ENCODE peak calls at places on chromosomes 6 and 20, in four cellular contexts. One of them, this sample, is unnamed.

GRCh38 chr6:18118330-18118729 is 4.1 kb downstream of the NHLRC1 start:
- DNase-seq in SK-N-SH: no peak
- DNase-seq in pancreas: no peak
- DNase-seq in CD4-positive, alpha-beta T cell: no peak
- DNase-seq in this sample: no peak

GRCh38 chr6:63066053-63066704 is 145.1 kb upstream of the FKBP1C start:
- DNase-seq in SK-N-SH: no peak
- DNase-seq in pancreas: no peak
- DNase-seq in CD4-positive, alpha-beta T cell: no peak
- DNase-seq in this sample: no peak

GRCh38 chr20:34689486-34689885 is 12.6 kb upstream of the PIGU start:
- DNase-seq in SK-N-SH: no peak
- DNase-seq in pancreas: no peak
- DNase-seq in CD4-positive, alpha-beta T cell: no peak
- DNase-seq in this sample: no peak

GRCh38 chr6:159862103-159862502 is 28.7 kb upstream of the MAS1 start:
- DNase-seq in SK-N-SH: no peak
- DNase-seq in pancreas: no peak
- DNase-seq in CD4-positive, alpha-beta T cell: no peak
- DNase-seq in this sample: no peak

GRCh38 chr6:126204598-126204997 is 135.3 kb upstream of the CENPW start:
- DNase-seq in SK-N-SH: no peak
- DNase-seq in pancreas: no peak
- DNase-seq in CD4-positive, alpha-beta T cell: no peak
- DNase-seq in this sample: no peak

GRCh38 chr6:3884007-3884745 is 35.0 kb downstream of the FAM50B start:
- DNase-seq in SK-N-SH: no peak
- DNase-seq in pancreas: no peak
- DNase-seq in CD4-positive, alpha-beta T cell: no peak
- DNase-seq in this sample: no peak

GRCh38 chr6:109944448-109944847 is 33.7 kb upstream of the GPR6 start:
- DNase-seq in SK-N-SH: no peak
- DNase-seq in pancreas: no peak
- DNase-seq in CD4-positive, alpha-beta T cell: no peak
- DNase-seq in this sample: no peak

GRCh38 chr6:56962451-56962850 is 7.5 kb downstream of the BEND6 start:
- DNase-seq in SK-N-SH: no peak
- DNase-seq in pancreas: no peak
- DNase-seq in CD4-positive, alpha-beta T cell: no peak
- DNase-seq in this sample: no peak

GRCh38 chr20:13525225-13525940 is 113.3 kb downstream of the TASP1 start:
- DNase-seq in SK-N-SH: no peak
- DNase-seq in pancreas: no peak
- DNase-seq in CD4-positive, alpha-beta T cell: no peak
- DNase-seq in this sample: no peak

GRCh38 chr6:137870744-137871247 is 3.7 kb downstream of the TNFAIP3 start:
- DNase-seq in SK-N-SH: no peak
- DNase-seq in pancreas: no peak
- DNase-seq in CD4-positive, alpha-beta T cell: no peak
- DNase-seq in this sample: no peak

GRCh38 chr6:117270121-117270959 is 5.0 kb downstream of the VGLL2 start:
- DNase-seq in SK-N-SH: peak; percentile 27
- DNase-seq in pancreas: peak; percentile 69
- DNase-seq in CD4-positive, alpha-beta T cell: no peak
- DNase-seq in this sample: no peak

GRCh38 chr6:84282566-84282965 is 55.1 kb upstream of the CEP162 start:
- DNase-seq in SK-N-SH: no peak
- DNase-seq in pancreas: no peak
- DNase-seq in CD4-positive, alpha-beta T cell: no peak
- DNase-seq in this sample: no peak

GRCh38 chr6:136761227-136761922 is 30.9 kb downstream of the MAP3K5 start:
- DNase-seq in SK-N-SH: peak; percentile 39
- DNase-seq in pancreas: no peak
- DNase-seq in CD4-positive, alpha-beta T cell: no peak
- DNase-seq in this sample: no peak

GRCh38 chr6:132084811-132085509 is 133.8 kb upstream of the CCN2 start:
- DNase-seq in SK-N-SH: no peak
- DNase-seq in pancreas: no peak
- DNase-seq in CD4-positive, alpha-beta T cell: no peak
- DNase-seq in this sample: no peak

GRCh38 chr6:29451471-29452193 is 5.2 kb downstream of the OR11A1 start:
- DNase-seq in SK-N-SH: no peak
- DNase-seq in pancreas: no peak
- DNase-seq in CD4-positive, alpha-beta T cell: no peak
- DNase-seq in this sample: no peak

GRCh38 chr6:125508793-125509192 is 207.0 kb upstream of the HDDC2 start:
- DNase-seq in SK-N-SH: no peak
- DNase-seq in pancreas: no peak
- DNase-seq in CD4-positive, alpha-beta T cell: no peak
- DNase-seq in this sample: no peak

GRCh38 chr6:41454189-41454789 is 91.9 kb upstream of the FOXP4 start:
- DNase-seq in SK-N-SH: no peak
- DNase-seq in pancreas: no peak
- DNase-seq in CD4-positive, alpha-beta T cell: no peak
- DNase-seq in this sample: no peak

GRCh38 chr6:107879912-107880311 is 55.8 kb upstream of the SCML4 start:
- DNase-seq in SK-N-SH: no peak
- DNase-seq in pancreas: no peak
- DNase-seq in CD4-positive, alpha-beta T cell: no peak
- DNase-seq in this sample: no peak

GRCh38 chr6:36839819-36840379 is 655 bp upstream of the CPNE5 start:
- DNase-seq in SK-N-SH: peak; percentile 87
- DNase-seq in pancreas: peak; percentile 77
- DNase-seq in CD4-positive, alpha-beta T cell: peak; percentile 46
- DNase-seq in this sample: peak; percentile 15

GRCh38 chr20:16922834-16923233 is 174.7 kb downstream of the OTOR start:
- DNase-seq in SK-N-SH: no peak
- DNase-seq in pancreas: no peak
- DNase-seq in CD4-positive, alpha-beta T cell: no peak
- DNase-seq in this sample: no peak

GRCh38 chr20:689348-689747 is 13.7 kb upstream of the SCRT2 start:
- DNase-seq in SK-N-SH: no peak
- DNase-seq in pancreas: no peak
- DNase-seq in CD4-positive, alpha-beta T cell: no peak
- DNase-seq in this sample: no peak

GRCh38 chr20:21521596-21522478 is 8.0 kb upstream of the NKX2-2 start:
- DNase-seq in SK-N-SH: peak; percentile 30
- DNase-seq in pancreas: no peak
- DNase-seq in CD4-positive, alpha-beta T cell: no peak
- DNase-seq in this sample: no peak

GRCh38 chr6:87723727-87724078 is 21.7 kb upstream of the AKIRIN2 start:
- DNase-seq in SK-N-SH: no peak
- DNase-seq in pancreas: no peak
- DNase-seq in CD4-positive, alpha-beta T cell: no peak
- DNase-seq in this sample: no peak

GRCh38 chr6:140475086-140475485 is 1100.6 kb upstream of the CITED2 start:
- DNase-seq in SK-N-SH: no peak
- DNase-seq in pancreas: no peak
- DNase-seq in CD4-positive, alpha-beta T cell: no peak
- DNase-seq in this sample: no peak

GRCh38 chr6:152360016-152360415 is 277.1 kb downstream of the SYNE1 start:
- DNase-seq in SK-N-SH: no peak
- DNase-seq in pancreas: no peak
- DNase-seq in CD4-positive, alpha-beta T cell: no peak
- DNase-seq in this sample: no peak

GRCh38 chr20:58555078-58555765 is 40.0 kb upstream of the APCDD1L start:
- DNase-seq in SK-N-SH: no peak
- DNase-seq in pancreas: no peak
- DNase-seq in CD4-positive, alpha-beta T cell: no peak
- DNase-seq in this sample: no peak

GRCh38 chr6:69795469-69796080 is 1.2 kb downstream of the LMBRD1 start:
- DNase-seq in SK-N-SH: peak; percentile 8
- DNase-seq in pancreas: no peak
- DNase-seq in CD4-positive, alpha-beta T cell: no peak
- DNase-seq in this sample: no peak

GRCh38 chr6:140264451-140264850 is 890.0 kb upstream of the CITED2 start:
- DNase-seq in SK-N-SH: no peak
- DNase-seq in pancreas: no peak
- DNase-seq in CD4-positive, alpha-beta T cell: no peak
- DNase-seq in this sample: no peak

GRCh38 chr20:19211661-19212523 is 550 bp upstream of the SLC24A3 start:
- DNase-seq in SK-N-SH: peak; percentile 30
- DNase-seq in pancreas: peak; percentile 68
- DNase-seq in CD4-positive, alpha-beta T cell: no peak
- DNase-seq in this sample: no peak

GRCh38 chr6:129368970-129369369 is 341.0 kb downstream of the ARHGAP18 start:
- DNase-seq in SK-N-SH: no peak
- DNase-seq in pancreas: no peak
- DNase-seq in CD4-positive, alpha-beta T cell: no peak
- DNase-seq in this sample: no peak

GRCh38 chr6:148528292-148528691 is 185.7 kb downstream of the SASH1 start:
- DNase-seq in SK-N-SH: no peak
- DNase-seq in pancreas: no peak
- DNase-seq in CD4-positive, alpha-beta T cell: no peak
- DNase-seq in this sample: no peak

GRCh38 chr6:34459899-34460593 is 5.8 kb upstream of the PACSIN1 start:
- DNase-seq in SK-N-SH: peak; percentile 63
- DNase-seq in pancreas: no peak
- DNase-seq in CD4-positive, alpha-beta T cell: no peak
- DNase-seq in this sample: peak; percentile 62

GRCh38 chr6:167399051-167399387 is 74.1 kb downstream of the TTLL2 start:
- DNase-seq in SK-N-SH: no peak
- DNase-seq in pancreas: no peak
- DNase-seq in CD4-positive, alpha-beta T cell: no peak
- DNase-seq in this sample: no peak

GRCh38 chr6:138598562-138599173 is 99.4 kb upstream of the NHSL1 start:
- DNase-seq in SK-N-SH: no peak
- DNase-seq in pancreas: no peak
- DNase-seq in CD4-positive, alpha-beta T cell: no peak
- DNase-seq in this sample: no peak

DNA sequence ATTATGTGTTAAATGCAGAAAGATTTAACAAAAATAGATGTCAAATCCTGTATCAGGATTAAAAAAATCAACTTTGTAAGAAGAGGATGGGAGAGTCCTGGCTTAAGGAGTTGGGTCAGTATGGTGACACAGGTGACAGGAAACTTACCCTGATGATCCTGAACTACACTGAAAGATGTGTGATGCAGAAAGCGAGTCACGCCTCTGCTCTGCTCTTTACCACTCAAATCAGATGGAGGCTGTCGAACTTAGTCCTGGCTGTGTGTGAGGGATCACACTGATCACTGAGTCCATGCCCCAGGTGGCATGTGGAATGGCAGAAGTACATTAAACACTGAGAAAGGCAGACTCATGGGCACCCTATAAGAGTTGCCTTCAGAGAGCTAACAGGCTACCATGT is 92.9 kb downstream of the GJA10 start:
- DNase-seq in SK-N-SH: no peak
- DNase-seq in pancreas: no peak
- DNase-seq in CD4-positive, alpha-beta T cell: no peak
- DNase-seq in this sample: no peak
- H3K27ac ChIP-seq in SK-N-SH: peak overlapping the region; percentile 91
- H3K27ac ChIP-seq in pancreas: no peak overlapping the region
- H3K27ac ChIP-seq in CD4-positive, alpha-beta T cell: no peak overlapping the region
- H3K27ac ChIP-seq in this sample: no peak overlapping the region

GRCh38 chr20:49799698-49800097 is 12.9 kb upstream of the SLC9A8 start:
- DNase-seq in SK-N-SH: no peak
- DNase-seq in pancreas: no peak
- DNase-seq in CD4-positive, alpha-beta T cell: no peak
- DNase-seq in this sample: peak; percentile 35

GRCh38 chr20:49795125-49795424 is 17.6 kb upstream of the SLC9A8 start:
- DNase-seq in SK-N-SH: no peak
- DNase-seq in pancreas: no peak
- DNase-seq in CD4-positive, alpha-beta T cell: no peak
- DNase-seq in this sample: no peak

GRCh38 chr20:49794336-49795124 is 18.1 kb upstream of the SLC9A8 start:
- DNase-seq in SK-N-SH: no peak
- DNase-seq in pancreas: no peak
- DNase-seq in CD4-positive, alpha-beta T cell: no peak
- DNase-seq in this sample: no peak

GRCh38 chr20:49798718-49799117 is 13.9 kb upstream of the SLC9A8 start:
- DNase-seq in SK-N-SH: no peak
- DNase-seq in pancreas: no peak
- DNase-seq in CD4-positive, alpha-beta T cell: no peak
- DNase-seq in this sample: no peak

GRCh38 chr20:49797292-49797628 is 15.4 kb upstream of the SLC9A8 start:
- DNase-seq in SK-N-SH: no peak
- DNase-seq in pancreas: peak; percentile 24
- DNase-seq in CD4-positive, alpha-beta T cell: no peak
- DNase-seq in this sample: no peak
- H3K27ac ChIP-seq in SK-N-SH: no peak overlapping the region
- H3K27ac ChIP-seq in pancreas: no peak overlapping the region
- H3K27ac ChIP-seq in CD4-positive, alpha-beta T cell: no peak overlapping the region
- H3K27ac ChIP-seq in this sample: no peak overlapping the region

DNA sequence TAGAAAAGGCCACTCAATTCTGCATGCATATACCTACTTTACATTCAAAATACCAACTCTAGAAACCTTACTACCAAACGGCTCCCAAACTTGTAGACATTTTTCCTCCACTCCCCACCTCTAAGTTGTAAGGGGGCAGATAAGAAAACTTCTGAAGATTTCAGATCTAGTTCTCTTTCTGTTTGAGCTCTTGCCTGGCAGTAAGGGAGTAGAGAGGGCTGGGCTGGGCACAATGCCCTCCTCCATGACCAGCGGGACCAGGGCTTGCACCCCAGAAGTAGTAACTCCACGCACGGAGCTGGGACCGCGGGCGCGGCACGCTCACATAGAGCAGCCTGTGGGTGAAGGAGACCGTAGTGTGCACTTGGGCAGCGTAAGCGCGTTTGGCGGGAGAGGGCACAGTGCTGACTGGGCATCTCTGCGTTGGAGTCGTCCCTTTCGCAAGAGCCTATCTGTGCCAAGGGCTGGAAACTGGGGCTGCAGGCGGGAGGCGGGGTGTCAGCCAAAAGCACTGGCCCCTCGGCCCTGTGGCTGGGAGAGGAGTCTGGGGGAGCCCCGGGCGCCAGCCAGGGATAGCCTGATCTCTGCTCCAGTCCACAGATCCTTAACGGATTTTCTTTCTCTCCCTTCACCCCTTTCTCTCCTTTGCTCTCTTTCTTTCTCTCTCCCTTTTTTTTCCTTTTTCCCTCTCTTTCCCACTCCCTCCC is 32.4 kb downstream of the PHACTR1 start:
- DNase-seq in SK-N-SH: peak; percentile 87
- DNase-seq in pancreas: peak; percentile 55
- DNase-seq in CD4-positive, alpha-beta T cell: no peak
- DNase-seq in this sample: no peak
- H3K27ac ChIP-seq in SK-N-SH: no peak overlapping the region
- H3K27ac ChIP-seq in pancreas: no peak overlapping the region
- H3K27ac ChIP-seq in CD4-positive, alpha-beta T cell: no peak overlapping the region
- H3K27ac ChIP-seq in this sample: no peak overlapping the region

DNA sequence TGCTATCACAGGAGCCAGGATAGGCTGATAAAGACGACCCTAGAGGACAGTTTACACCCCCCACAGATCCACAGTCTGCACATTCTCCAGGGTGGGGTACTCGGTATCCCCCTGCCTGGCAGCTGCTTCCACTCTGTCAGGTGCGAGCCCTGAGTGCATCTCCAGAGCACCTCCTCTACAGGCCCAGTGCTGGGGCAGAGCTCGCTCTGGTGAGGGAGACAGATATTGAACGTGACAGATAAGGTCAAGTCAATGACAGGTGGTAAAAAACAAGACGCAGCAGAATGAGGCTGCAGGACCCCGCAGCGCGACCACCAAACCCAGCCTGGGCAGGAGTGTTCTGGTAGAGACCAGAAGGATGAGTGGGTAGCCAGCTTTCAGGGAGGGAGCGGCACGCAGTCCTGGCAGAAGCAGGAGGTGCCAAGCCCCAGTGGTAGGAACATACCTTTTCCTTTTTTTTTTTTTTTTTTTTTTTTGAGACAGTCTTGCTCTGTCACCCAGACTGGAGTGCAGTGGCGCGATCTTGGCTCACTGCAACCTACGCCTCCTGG is 12.4 kb upstream of the MYL9 start:
- DNase-seq in SK-N-SH: no peak
- DNase-seq in pancreas: no peak
- DNase-seq in CD4-positive, alpha-beta T cell: no peak
- DNase-seq in this sample: no peak
- H3K27ac ChIP-seq in SK-N-SH: no peak overlapping the region
- H3K27ac ChIP-seq in pancreas: no peak overlapping the region
- H3K27ac ChIP-seq in CD4-positive, alpha-beta T cell: no peak overlapping the region
- H3K27ac ChIP-seq in this sample: no peak overlapping the region

This sample was measured in HL-60.